ENCODE peak calls at places on chromosomes 3 and 15, in five cellular contexts. One of them, this sample, is unnamed.
A peak's percentile ranks its signal among the peaks of the same experiment; 100 is the strongest.

GRCh38 chr3:50447290-50447840 is 56.1 kb downstream of the CACNA2D2 start:
- DNase-seq in stomach: peak; percentile 31
- DNase-seq in fibroblast of the aortic adventitia: no peak
- DNase-seq in HCT116: no peak
- DNase-seq in psoas muscle: no peak
- DNase-seq in this sample: no peak

GRCh38 chr3:120741837-120742197 is 499 bp downstream of the RABL3 start:
- DNase-seq in stomach: peak; percentile 26
- DNase-seq in fibroblast of the aortic adventitia: peak; percentile 52
- DNase-seq in HCT116: peak; percentile 18
- DNase-seq in psoas muscle: no peak
- DNase-seq in this sample: no peak

GRCh38 chr15:92376109-92376508 is 17.6 kb upstream of the ST8SIA2 start:
- DNase-seq in stomach: no peak
- DNase-seq in fibroblast of the aortic adventitia: no peak
- DNase-seq in HCT116: no peak
- DNase-seq in psoas muscle: no peak
- DNase-seq in this sample: no peak

GRCh38 chr3:52246264-52246620 is 683 bp downstream of the PPM1M start:
- DNase-seq in stomach: no peak
- DNase-seq in fibroblast of the aortic adventitia: no peak
- DNase-seq in HCT116: no peak
- DNase-seq in psoas muscle: no peak
- DNase-seq in this sample: no peak

GRCh38 chr3:52046914-52047239 is 9.5 kb downstream of the DUSP7 start:
- DNase-seq in stomach: no peak
- DNase-seq in fibroblast of the aortic adventitia: no peak
- DNase-seq in HCT116: no peak
- DNase-seq in psoas muscle: no peak
- DNase-seq in this sample: no peak

GRCh38 chr15:36365963-36366362 is 213.5 kb upstream of the CDIN1 start:
- DNase-seq in stomach: no peak
- DNase-seq in fibroblast of the aortic adventitia: no peak
- DNase-seq in HCT116: no peak
- DNase-seq in psoas muscle: no peak
- DNase-seq in this sample: no peak

GRCh38 chr3:32797776-32798175 is 20.0 kb upstream of the TRIM71 start:
- DNase-seq in stomach: no peak
- DNase-seq in fibroblast of the aortic adventitia: no peak
- DNase-seq in HCT116: no peak
- DNase-seq in psoas muscle: no peak
- DNase-seq in this sample: no peak

GRCh38 chr15:67840747-67841634 is 1.1 kb upstream of the RNU6-1 start:
- DNase-seq in stomach: no peak
- DNase-seq in fibroblast of the aortic adventitia: peak; percentile 62
- DNase-seq in HCT116: no peak
- DNase-seq in psoas muscle: no peak
- DNase-seq in this sample: no peak

GRCh38 chr3:90054306-90054705 is 946.9 kb downstream of the EPHA3 start:
- DNase-seq in stomach: no peak
- DNase-seq in fibroblast of the aortic adventitia: no peak
- DNase-seq in HCT116: no peak
- DNase-seq in psoas muscle: no peak
- DNase-seq in this sample: no peak

GRCh38 chr15:90665288-90666134 is 51.6 kb upstream of the BLM start:
- DNase-seq in stomach: peak; percentile 48
- DNase-seq in fibroblast of the aortic adventitia: peak; percentile 58
- DNase-seq in HCT116: peak; percentile 41
- DNase-seq in psoas muscle: peak; percentile 81
- DNase-seq in this sample: no peak

GRCh38 chr3:14658978-14659377 is 7.4 kb downstream of the CCDC174 start:
- DNase-seq in stomach: no peak
- DNase-seq in fibroblast of the aortic adventitia: no peak
- DNase-seq in HCT116: no peak
- DNase-seq in psoas muscle: no peak
- DNase-seq in this sample: no peak

GRCh38 chr3:195825857-195826804 is 14.4 kb upstream of the MUC4 start:
- DNase-seq in stomach: no peak
- DNase-seq in fibroblast of the aortic adventitia: no peak
- DNase-seq in HCT116: no peak
- DNase-seq in psoas muscle: peak; percentile 46
- DNase-seq in this sample: no peak

GRCh38 chr3:168073842-168074311 is 21.8 kb downstream of the GOLIM4 start:
- DNase-seq in stomach: no peak
- DNase-seq in fibroblast of the aortic adventitia: no peak
- DNase-seq in HCT116: no peak
- DNase-seq in psoas muscle: no peak
- DNase-seq in this sample: no peak

GRCh38 chr3:95798628-95799027 is 1015.8 kb upstream of the EPHA6 start:
- DNase-seq in stomach: no peak
- DNase-seq in fibroblast of the aortic adventitia: no peak
- DNase-seq in HCT116: no peak
- DNase-seq in psoas muscle: no peak
- DNase-seq in this sample: no peak

GRCh38 chr3:48236531-48236930 is 4.4 kb upstream of the ZNF589 start:
- DNase-seq in stomach: no peak
- DNase-seq in fibroblast of the aortic adventitia: no peak
- DNase-seq in HCT116: no peak
- DNase-seq in psoas muscle: no peak
- DNase-seq in this sample: no peak

GRCh38 chr3:53813229-53813628 is 33.0 kb downstream of the CHDH start:
- DNase-seq in stomach: peak; percentile 17
- DNase-seq in fibroblast of the aortic adventitia: no peak
- DNase-seq in HCT116: no peak
- DNase-seq in psoas muscle: no peak
- DNase-seq in this sample: no peak

GRCh38 chr3:136377499-136377898 is 127.4 kb downstream of the PCCB start:
- DNase-seq in stomach: no peak
- DNase-seq in fibroblast of the aortic adventitia: no peak
- DNase-seq in HCT116: no peak
- DNase-seq in psoas muscle: no peak
- DNase-seq in this sample: no peak

DNA sequence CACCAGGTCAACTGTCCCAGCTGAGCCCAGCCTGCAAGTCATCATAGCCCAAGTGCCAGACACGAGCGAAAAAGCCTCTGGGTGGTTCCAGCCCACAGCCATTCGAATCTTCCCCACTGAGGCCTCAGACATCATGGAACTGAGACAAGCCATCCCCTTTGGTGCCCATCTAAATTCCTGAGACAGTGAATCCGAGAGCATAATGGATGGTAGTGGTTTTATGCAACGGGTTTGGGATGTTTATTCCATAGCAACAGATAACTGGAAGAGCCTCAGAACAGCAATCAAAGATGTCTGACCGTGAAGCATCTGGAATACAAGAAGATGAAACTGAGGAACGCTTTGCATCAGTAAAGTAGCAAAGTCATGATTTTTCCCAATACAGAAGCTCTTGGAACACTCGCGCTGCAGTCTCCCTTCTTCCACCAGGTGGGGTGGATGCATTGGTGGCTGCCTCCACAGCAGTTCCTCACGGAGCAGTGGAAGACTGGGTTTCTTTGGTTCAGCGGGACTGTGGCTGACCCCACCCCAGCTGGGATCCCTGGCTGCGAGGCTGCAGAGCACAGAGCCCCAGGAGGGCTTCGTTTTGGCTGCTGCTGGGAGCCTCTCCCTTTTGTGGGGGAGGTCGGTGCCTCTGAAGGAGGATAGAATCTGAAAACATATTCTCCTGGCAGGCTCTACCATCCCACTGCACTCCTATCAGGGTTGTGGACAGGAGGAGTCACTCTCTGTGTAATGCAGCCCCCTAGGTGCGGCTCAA is 26.4 kb upstream of the PDE8A start:
- DNase-seq in stomach: peak; percentile 77
- DNase-seq in fibroblast of the aortic adventitia: peak; percentile 80
- DNase-seq in HCT116: peak; percentile 67
- DNase-seq in psoas muscle: peak; percentile 83
- DNase-seq in this sample: peak; percentile 33
- H3K4me3 ChIP-seq in stomach: peak overlapping the region; percentile 29
- H3K4me3 ChIP-seq in fibroblast of the aortic adventitia: peak overlapping the region; percentile 38
- H3K4me3 ChIP-seq in HCT116: no peak overlapping the region
- H3K4me3 ChIP-seq in psoas muscle: peak overlapping the region; percentile 52
- H3K4me3 ChIP-seq in this sample: no peak overlapping the region

GRCh38 chr3:66036586-66037061 is 2.1 kb downstream of the MAGI1 start:
- DNase-seq in stomach: peak; percentile 44
- DNase-seq in fibroblast of the aortic adventitia: no peak
- DNase-seq in HCT116: no peak
- DNase-seq in psoas muscle: no peak
- DNase-seq in this sample: no peak
- TF ChIP-seq CTCF in stomach: no peak
- TF ChIP-seq CTCF in fibroblast of the aortic adventitia: no peak
- TF ChIP-seq CTCF in HCT116: no peak
- TF ChIP-seq CTCF in psoas muscle: no peak
- TF ChIP-seq CTCF in this sample: no peak

GRCh38 chr3:111538687-111539086 is 3.3 kb upstream of the CD96 start:
- DNase-seq in stomach: no peak
- DNase-seq in fibroblast of the aortic adventitia: peak; percentile 70
- DNase-seq in HCT116: no peak
- DNase-seq in psoas muscle: no peak
- DNase-seq in this sample: peak; percentile 29
- H3K4me3 ChIP-seq in stomach: no peak overlapping the region
- H3K4me3 ChIP-seq in fibroblast of the aortic adventitia: no peak overlapping the region
- H3K4me3 ChIP-seq in HCT116: no peak overlapping the region
- H3K4me3 ChIP-seq in psoas muscle: no peak overlapping the region
- H3K4me3 ChIP-seq in this sample: no peak overlapping the region

GRCh38 chr3:169769287-169770181 is at the start of gene ACTRT3:
- DNase-seq in stomach: peak; percentile 76
- DNase-seq in fibroblast of the aortic adventitia: peak; percentile 73
- DNase-seq in HCT116: peak; percentile 35
- DNase-seq in psoas muscle: peak; percentile 82
- DNase-seq in this sample: peak; percentile 25

GRCh38 chr3:169764164-169764452 is 752 bp downstream of the TERC start:
- DNase-seq in stomach: no peak
- DNase-seq in fibroblast of the aortic adventitia: peak; percentile 72
- DNase-seq in HCT116: no peak
- DNase-seq in psoas muscle: no peak
- DNase-seq in this sample: no peak

GRCh38 chr3:169760479-169760878 is 4.4 kb downstream of the TERC start:
- DNase-seq in stomach: no peak
- DNase-seq in fibroblast of the aortic adventitia: peak; percentile 54
- DNase-seq in HCT116: no peak
- DNase-seq in psoas muscle: no peak
- DNase-seq in this sample: peak; percentile 35

GRCh38 chr3:169765281-169765624 is 393 bp upstream of the TERC start:
- DNase-seq in stomach: no peak
- DNase-seq in fibroblast of the aortic adventitia: no peak
- DNase-seq in HCT116: no peak
- DNase-seq in psoas muscle: no peak
- DNase-seq in this sample: no peak

DNA sequence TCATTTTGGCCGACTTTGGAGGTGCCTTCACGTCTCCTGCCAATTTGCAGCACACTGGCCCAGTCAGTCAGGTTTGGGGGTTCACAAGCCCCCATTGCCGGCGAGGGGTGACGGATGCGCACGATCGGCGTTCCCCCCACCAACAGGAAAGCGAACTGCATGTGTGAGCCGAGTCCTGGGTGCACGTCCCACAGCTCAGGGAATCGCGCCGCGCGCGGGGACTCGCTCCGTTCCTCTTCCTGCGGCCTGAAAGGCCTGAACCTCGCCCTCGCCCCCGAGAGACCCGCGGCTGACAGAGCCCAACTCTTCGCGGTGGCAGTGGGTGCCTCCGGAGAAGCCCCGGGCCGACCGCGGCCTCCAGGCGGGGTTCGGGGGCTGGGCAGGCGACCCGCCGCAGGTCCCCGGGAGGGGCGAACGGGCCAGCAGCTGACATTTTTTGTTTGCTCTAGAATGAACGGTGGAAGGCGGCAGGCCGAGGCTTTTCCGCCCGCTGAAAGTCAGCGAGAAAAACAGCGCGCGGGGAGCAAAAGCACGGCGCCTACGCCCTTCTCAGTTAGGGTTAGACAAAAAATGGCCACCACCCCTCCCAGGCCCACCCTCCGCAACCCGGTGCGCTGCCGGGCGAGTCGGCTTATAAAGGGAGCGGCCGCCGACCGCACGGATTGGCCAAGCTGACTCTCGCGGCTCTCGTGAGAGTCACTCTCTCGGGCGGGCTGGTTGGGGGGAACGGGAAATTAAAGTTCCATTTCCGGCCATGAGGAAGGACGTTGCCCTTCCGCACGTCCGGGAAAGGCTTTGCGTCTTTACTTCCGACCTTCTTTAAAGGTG is at the start of gene TERC:
- DNase-seq in stomach: peak; percentile 92
- DNase-seq in fibroblast of the aortic adventitia: peak; percentile 92
- DNase-seq in HCT116: peak; percentile 95
- DNase-seq in psoas muscle: peak; percentile 97
- DNase-seq in this sample: peak; percentile 62
- TF ChIP-seq CTCF in stomach: no peak
- TF ChIP-seq CTCF in fibroblast of the aortic adventitia: no peak
- TF ChIP-seq CTCF in HCT116: no peak
- TF ChIP-seq CTCF in psoas muscle: no peak
- TF ChIP-seq CTCF in this sample: no peak

GRCh38 chr3:151318946-151319345 is 2.3 kb upstream of the GPR87 start:
- DNase-seq in stomach: no peak
- DNase-seq in fibroblast of the aortic adventitia: no peak
- DNase-seq in HCT116: no peak
- DNase-seq in psoas muscle: no peak
- DNase-seq in this sample: no peak
- H3K4me3 ChIP-seq in stomach: no peak overlapping the region
- H3K4me3 ChIP-seq in fibroblast of the aortic adventitia: no peak overlapping the region
- H3K4me3 ChIP-seq in HCT116: no peak overlapping the region
- H3K4me3 ChIP-seq in psoas muscle: no peak overlapping the region
- H3K4me3 ChIP-seq in this sample: no peak overlapping the region

GRCh38 chr3:139506792-139507191 is 30.5 kb upstream of the RBP2 start:
- DNase-seq in stomach: no peak
- DNase-seq in fibroblast of the aortic adventitia: no peak
- DNase-seq in HCT116: no peak
- DNase-seq in psoas muscle: no peak
- DNase-seq in this sample: no peak
- TF ChIP-seq CTCF in stomach: no peak
- TF ChIP-seq CTCF in fibroblast of the aortic adventitia: peak; percentile 9
- TF ChIP-seq CTCF in HCT116: peak; percentile 28
- TF ChIP-seq CTCF in psoas muscle: no peak
- TF ChIP-seq CTCF in this sample: no peak

GRCh38 chr3:24947103-24947502 is 452.5 kb upstream of the THRB start:
- DNase-seq in stomach: no peak
- DNase-seq in fibroblast of the aortic adventitia: no peak
- DNase-seq in HCT116: no peak
- DNase-seq in psoas muscle: no peak
- DNase-seq in this sample: no peak
- H3K4me3 ChIP-seq in stomach: no peak overlapping the region
- H3K4me3 ChIP-seq in fibroblast of the aortic adventitia: no peak overlapping the region
- H3K4me3 ChIP-seq in HCT116: no peak overlapping the region
- H3K4me3 ChIP-seq in psoas muscle: no peak overlapping the region
- H3K4me3 ChIP-seq in this sample: no peak overlapping the region